ENCODE peak calls at places on chromosomes 16 and 17, in five cellular contexts. J is right atrium auricular region, X is heart right ventricle, V is neural progenitor cell, K is transverse colon. G is an unnamed sample. For H3K9me3 and H3K4me1, the result is how much of the 10 kb centered on the place peaks cover.

GRCh38 chr17:80034977-80035686 is 540 bp downstream of the TBC1D16 start:
- DNase-seq in J (no peak), X (peak), V (peak), K (peak), G (peak)

GRCh38 chr17:50210249-50211225 is 9.1 kb upstream of the COL1A1 start:
- DNase-seq in J (peak), X (peak), V (peak), K (peak), G (peak)

GRCh38 chr17:72976971-72977767 is 115.3 kb downstream of the SLC39A11 start:
- DNase-seq in J (peak), X (peak), V (no peak), K (peak), G (peak)

GRCh38 chr17:57340160-57340981 is 84.0 kb downstream of the MSI2 start:
- DNase-seq in J (no peak), X (no peak), V (no peak), K (no peak), G (no peak)

GRCh38 chr17:74452027-74452840 is 14.2 kb upstream of the CD300A start:
- DNase-seq in J (peak), X (no peak), V (no peak), K (no peak), G (peak)

GRCh38 chr17:16322636-16323035 is 30.6 kb downstream of the CENPV start:
- DNase-seq in J (no peak), X (no peak), V (no peak), K (no peak), G (peak)

GRCh38 chr16:89815639-89816348 is 653 bp downstream of the FANCA start:
- DNase-seq in J (no peak), X (no peak), V (peak), K (no peak), G (no peak)

GRCh38 chr16:83862661-83863060 is 36.3 kb upstream of the MLYCD start:
- DNase-seq in J (no peak), X (no peak), V (no peak), K (no peak), G (no peak)

GRCh38 chr16:15822957-15823356 is 33.9 kb downstream of the MYH11 start:
- DNase-seq in J (no peak), X (no peak), V (no peak), K (peak), G (no peak)

GRCh38 chr17:30413109-30413508 is 34.4 kb downstream of the CPD start:
- DNase-seq in J (no peak), X (no peak), V (no peak), K (no peak), G (no peak)

GRCh38 chr17:60327122-60327869 is 64.6 kb downstream of the USP32 start:
- DNase-seq in J (no peak), X (no peak), V (peak), K (no peak), G (no peak)

GRCh38 chr16:57619133-57619605 is 9.3 kb upstream of the ADGRG1 start:
- DNase-seq in J (no peak), X (no peak), V (no peak), K (no peak), G (no peak)

GRCh38 chr17:17676752-17677151 is 4.5 kb upstream of the RAI1 start:
- DNase-seq in J (no peak), X (no peak), V (no peak), K (no peak), G (no peak)

GRCh38 chr17:79840204-79840988 is 1.2 kb upstream of the CBX4 start:
- DNase-seq in J (peak), X (peak), V (peak), K (peak), G (no peak)

GRCh38 chr17:38912221-38912813 is 13.1 kb upstream of the LASP1NB start:
- DNase-seq in J (no peak), X (peak), V (no peak), K (peak), G (no peak)

GRCh38 chr17:30074254-30074653 is 42.4 kb upstream of the NSRP1 start:
- DNase-seq in J (no peak), X (no peak), V (no peak), K (no peak), G (no peak)

GRCh38 chr17:9768381-9768934 is 22.9 kb downstream of the DHRS7C start:
- DNase-seq in J (no peak), X (no peak), V (peak), K (no peak), G (peak)

GRCh38 chr17:12637015-12637414 is 28.7 kb upstream of the MYOCD start:
- DNase-seq in J (no peak), X (no peak), V (no peak), K (no peak), G (peak)

GRCh38 chr16:31413943-31414342 is 14.2 kb downstream of the COX6A2 start:
- DNase-seq in J (no peak), X (no peak), V (no peak), K (no peak), G (no peak)

GRCh38 chr17:5706835-5707234 is 122.5 kb upstream of the NLRP1 start:
- DNase-seq in J (no peak), X (peak), V (peak), K (peak), G (peak)

GRCh38 chr16:63720848-63721247 is 1401.0 kb downstream of the CDH11 start:
- DNase-seq in J (no peak), X (no peak), V (no peak), K (no peak), G (peak)

GRCh38 chr16:67723940-67724339 is 4.8 kb upstream of the GFOD2 start:
- DNase-seq in J (no peak), X (no peak), V (no peak), K (no peak), G (no peak)

GRCh38 chr16:48041861-48042435 is 113.8 kb downstream of the ABCC12 start:
- DNase-seq in J (no peak), X (no peak), V (peak), K (no peak), G (peak)

GRCh38 chr17:28946239-28946638 is 5.1 kb downstream of the PHF12 start:
- DNase-seq in J (no peak), X (no peak), V (no peak), K (no peak), G (no peak)

GRCh38 chr17:66654341-66654740 is 180.6 kb upstream of the CACNG5 start:
- DNase-seq in J (no peak), X (no peak), V (no peak), K (no peak), G (peak)

GRCh38 chr16:920722-921121 is 50.1 kb downstream of the LMF1 start:
- DNase-seq in J (peak), X (peak), V (peak), K (no peak), G (peak)

GRCh38 chr16:923184-923583 is 47.6 kb downstream of the LMF1 start:
- DNase-seq in J (no peak), X (no peak), V (no peak), K (no peak), G (no peak)

GRCh38 chr16:919658-920631 is 50.8 kb downstream of the LMF1 start:
- DNase-seq in J (peak), X (peak), V (no peak), K (no peak), G (no peak)

GRCh38 chr16:922051-922450 is 48.7 kb downstream of the LMF1 start:
- DNase-seq in J (no peak), X (no peak), V (no peak), K (no peak), G (no peak)

GRCh38 chr16:921321-921905 is 49.4 kb downstream of the LMF1 start:
- DNase-seq in J (no peak), X (no peak), V (peak), K (no peak), G (no peak)
- H3K9me3 ChIP-seq in J (under half), X (under half), V (under half), K (under half), G (under half)

GRCh38 chr17:48814504-48814903 is 2.5 kb downstream of the TTLL6 start:
- DNase-seq in J (peak), X (peak), V (peak), K (peak), G (peak)
- H3K4me3 ChIP-seq in J (no peak), X (no peak), V (no peak), K (no peak), G (no peak)

GRCh38 chr17:7442142-7442541 is 2.7 kb upstream of the CHRNB1 start:
- DNase-seq in J (no peak), X (no peak), V (no peak), K (no peak), G (no peak)
- H3K4me1 ChIP-seq in J (under half), X (half or more), V (under half), K (under half), G (under half)

DNA sequence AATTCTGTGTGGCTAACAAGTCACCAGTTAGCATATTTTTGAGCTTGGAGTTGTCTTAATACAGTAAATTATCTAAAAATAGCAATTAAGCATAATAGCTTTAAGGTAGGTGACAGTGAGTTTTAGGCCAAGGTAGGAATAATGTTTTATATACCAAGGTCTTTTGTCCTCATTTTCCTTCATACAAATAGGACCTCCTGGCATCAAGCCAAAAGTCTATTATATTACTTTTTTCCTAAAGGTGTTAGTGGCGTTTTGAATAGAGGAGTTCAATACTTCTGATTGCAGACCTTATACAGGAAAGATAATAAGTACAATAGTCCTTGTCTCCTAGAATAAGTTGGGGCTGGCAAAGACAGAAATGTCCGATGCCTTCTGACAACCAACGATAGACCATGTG is 2277.7 kb downstream of the TP53TG3F start:
- DNase-seq in J (no peak), X (no peak), V (no peak), K (no peak), G (no peak)
- H3K9me3 ChIP-seq in J (under half), X (under half), V (under half), K (under half), G (under half)

GRCh38 chr17:42094375-42095069 is 3.8 kb downstream of the ZNF385C start:
- DNase-seq in J (no peak), X (no peak), V (no peak), K (no peak), G (no peak)

GRCh38 chr17:42096360-42097111 is 1.7 kb downstream of the ZNF385C start:
- DNase-seq in J (no peak), X (no peak), V (no peak), K (no peak), G (no peak)

GRCh38 chr17:42101513-42102292 is 3.4 kb upstream of the ZNF385C start:
- DNase-seq in J (peak), X (peak), V (peak), K (peak), G (peak)

GRCh38 chr17:42098747-42099399 is 600 bp upstream of the ZNF385C start:
- DNase-seq in J (no peak), X (no peak), V (peak), K (no peak), G (peak)

GRCh38 chr17:42097691-42098661 is at the start of gene ZNF385C:
- DNase-seq in J (no peak), X (no peak), V (peak), K (no peak), G (no peak)
- H3K4me3 ChIP-seq in J (no peak), X (no peak), V (peak), K (peak), G (peak)